ENCODE peak calls at places on chromosome 15, in five cellular contexts. H, U, M, A and K are unnamed samples.

GRCh38 chr15:90142216-90143175 is 40.2 kb upstream of the IDH2 start:
- DNase-seq in H (no peak), U (no peak), M (no peak), A (no peak), K (no peak)

GRCh38 chr15:71691700-71692417 is 118.5 kb upstream of the NR2E3 start:
- DNase-seq in H (no peak), U (no peak), M (no peak), A (peak; percentile 93), K (peak; percentile 85)

GRCh38 chr15:66698318-66698961 is 3.6 kb upstream of the SMAD6 start:
- DNase-seq in H (peak; percentile 66), U (peak; percentile 42), M (peak; percentile 85), A (no peak), K (peak; percentile 60)

GRCh38 chr15:34665498-34666116 is 82.2 kb upstream of the GOLGA8B start:
- DNase-seq in H (no peak), U (peak; percentile 18), M (no peak), A (no peak), K (no peak)

GRCh38 chr15:36373549-36373948 is 205.9 kb upstream of the CDIN1 start:
- DNase-seq in H (no peak), U (no peak), M (no peak), A (no peak), K (peak; percentile 73)

GRCh38 chr15:76337739-76338554 is 1.4 kb downstream of the ISL2 start:
- DNase-seq in H (no peak), U (no peak), M (peak; percentile 49), A (no peak), K (no peak)

GRCh38 chr15:66611257-66612053 is 45.7 kb upstream of the LCTL start:
- DNase-seq in H (no peak), U (no peak), M (no peak), A (no peak), K (no peak)

GRCh38 chr15:74869726-74870407 is 3.3 kb downstream of the SCAMP2 start:
- DNase-seq in H (peak; percentile 36), U (peak; percentile 96), M (no peak), A (no peak), K (peak; percentile 44)

GRCh38 chr15:29678504-29679034 is 143.7 kb downstream of the TJP1 start:
- DNase-seq in H (no peak), U (no peak), M (no peak), A (no peak), K (no peak)

GRCh38 chr15:77097317-77097721 is 26.4 kb upstream of the TSPAN3 start:
- DNase-seq in H (no peak), U (no peak), M (no peak), A (no peak), K (no peak)

GRCh38 chr15:88654430-88655102 is 15.8 kb downstream of the ISG20 start:
- DNase-seq in H (no peak), U (peak; percentile 10), M (no peak), A (no peak), K (no peak)

DNA sequence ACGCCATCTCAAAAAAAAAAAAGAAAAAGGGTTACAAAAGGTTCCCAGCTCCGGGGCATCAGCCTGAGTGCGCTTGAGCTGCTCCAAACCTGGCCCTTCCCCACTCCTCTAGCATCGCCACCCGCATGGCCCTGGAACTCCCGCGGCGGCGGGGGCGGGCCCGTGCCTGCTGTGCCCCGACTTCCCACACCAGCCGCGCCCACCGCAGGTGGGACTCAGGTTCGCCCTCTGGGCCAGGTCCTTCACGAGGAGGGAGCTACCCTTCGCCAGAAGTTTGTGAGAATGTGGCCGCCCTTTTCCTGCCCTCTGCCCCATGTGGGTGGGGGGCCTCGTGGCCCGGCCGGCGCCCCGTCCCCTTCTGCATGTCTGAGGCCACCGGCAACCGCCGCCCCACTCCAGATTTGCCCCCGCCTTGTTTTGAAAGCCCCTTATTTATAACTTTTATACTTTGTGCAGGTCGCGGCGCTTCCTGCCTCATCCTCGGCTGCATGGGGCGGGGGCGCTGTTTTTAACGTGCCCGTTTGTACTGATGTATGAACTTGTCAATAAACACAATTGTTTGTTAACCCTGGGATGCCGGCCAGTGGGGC is 507 bp upstream of the JMJD7 start:
- DNase-seq in H (no peak), U (peak; percentile 12), M (peak; percentile 15), A (no peak), K (no peak)
- H3K4me3 ChIP-seq in H (peak overlapping the region; percentile 72), U (peak overlapping the region; percentile 85), M (peak overlapping the region; percentile 79), A (peak overlapping the region; percentile 62), K (peak overlapping the region; percentile 50)

GRCh38 chr15:43794269-43795037 is 2.3 kb downstream of the SERF2 start:
- DNase-seq in H (no peak), U (no peak), M (peak; percentile 46), A (no peak), K (peak; percentile 56)
- H3K4me3 ChIP-seq in H (no peak overlapping the region), U (no peak overlapping the region), M (no peak overlapping the region), A (peak overlapping the region; percentile 100), K (no peak overlapping the region)

GRCh38 chr15:26082069-26082832 is 219.1 kb upstream of the ATP10A start:
- DNase-seq in H (peak; percentile 97), U (peak; percentile 95), M (peak; percentile 96), A (peak; percentile 91), K (peak; percentile 94)

GRCh38 chr15:26087395-26087794 is 224.3 kb upstream of the ATP10A start:
- DNase-seq in H (no peak), U (no peak), M (no peak), A (no peak), K (peak; percentile 60)

GRCh38 chr15:26083457-26084350 is 220.6 kb upstream of the ATP10A start:
- DNase-seq in H (no peak), U (no peak), M (peak; percentile 9), A (no peak), K (no peak)

GRCh38 chr15:26082833-26083174 is 219.7 kb upstream of the ATP10A start:
- DNase-seq in H (no peak), U (no peak), M (no peak), A (no peak), K (no peak)

DNA sequence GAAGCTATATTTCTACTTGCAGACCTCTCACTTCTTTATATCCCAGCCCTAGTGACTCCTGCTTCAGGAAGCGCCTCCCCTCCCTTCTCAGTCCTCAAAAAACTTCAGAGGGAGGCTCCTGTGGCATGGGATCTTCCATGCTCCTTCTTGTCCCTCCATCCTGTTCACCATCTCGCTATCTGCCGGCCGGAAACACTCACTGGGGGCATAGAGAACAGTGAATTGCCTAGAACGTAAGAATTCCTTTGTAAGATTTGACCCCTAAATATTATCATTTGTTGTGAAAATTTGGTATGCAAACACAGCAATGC is 218.6 kb upstream of the ATP10A start:
- DNase-seq in H (no peak), U (no peak), M (no peak), A (no peak), K (no peak)
- H3K4me3 ChIP-seq in H (no peak overlapping the region), U (peak overlapping the region; percentile 4), M (no peak overlapping the region), A (no peak overlapping the region), K (peak overlapping the region; percentile 10)

DNA sequence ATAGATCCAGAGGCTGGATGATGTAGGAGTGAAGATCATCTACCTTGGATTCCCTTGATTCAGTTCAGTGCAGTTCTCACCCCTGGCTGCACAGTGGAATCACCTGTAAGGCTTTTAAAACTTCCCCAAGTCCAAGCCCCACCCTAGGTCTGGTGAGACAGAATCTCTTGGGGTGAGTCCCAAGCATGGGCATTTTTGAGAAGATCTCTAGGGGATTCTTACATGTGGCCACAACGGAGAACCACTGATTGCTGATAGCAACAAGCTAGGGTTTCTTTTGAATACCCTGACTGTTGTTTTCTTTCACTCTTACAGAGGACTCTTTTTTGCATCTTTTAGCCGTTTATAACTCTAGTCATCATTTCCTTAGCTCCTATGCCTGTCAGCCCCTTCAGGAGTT is 204.9 kb upstream of the RASGRP1 start:
- DNase-seq in H (no peak), U (peak; percentile 22), M (no peak), A (no peak), K (no peak)
- H3K4me3 ChIP-seq in H (no peak overlapping the region), U (no peak overlapping the region), M (no peak overlapping the region), A (no peak overlapping the region), K (no peak overlapping the region)

DNA sequence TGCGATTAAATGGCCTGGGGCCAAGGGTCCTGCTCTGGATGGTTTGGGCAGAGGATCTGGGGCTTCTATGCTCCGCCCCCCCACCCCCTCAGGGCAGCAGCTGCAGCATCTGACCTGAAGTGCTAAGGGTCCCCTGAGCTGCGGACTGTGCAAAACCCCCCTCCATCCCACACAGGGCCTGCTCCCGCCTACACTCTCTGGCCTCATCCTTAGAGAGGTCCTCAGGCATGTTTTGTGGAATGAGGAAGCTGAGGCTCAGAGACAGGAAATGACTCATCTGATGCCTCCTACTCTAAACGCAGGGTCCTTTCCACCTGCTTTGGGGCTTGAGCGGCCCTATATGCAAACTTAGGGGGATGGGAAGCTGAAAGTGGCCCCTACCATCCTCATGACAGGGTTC is 59.5 kb upstream of the CTSH start:
- DNase-seq in H (no peak), U (peak; percentile 88), M (no peak), A (peak; percentile 56), K (peak; percentile 60)
- H3K4me3 ChIP-seq in H (no peak overlapping the region), U (peak overlapping the region; percentile 3), M (no peak overlapping the region), A (no peak overlapping the region), K (no peak overlapping the region)

DNA sequence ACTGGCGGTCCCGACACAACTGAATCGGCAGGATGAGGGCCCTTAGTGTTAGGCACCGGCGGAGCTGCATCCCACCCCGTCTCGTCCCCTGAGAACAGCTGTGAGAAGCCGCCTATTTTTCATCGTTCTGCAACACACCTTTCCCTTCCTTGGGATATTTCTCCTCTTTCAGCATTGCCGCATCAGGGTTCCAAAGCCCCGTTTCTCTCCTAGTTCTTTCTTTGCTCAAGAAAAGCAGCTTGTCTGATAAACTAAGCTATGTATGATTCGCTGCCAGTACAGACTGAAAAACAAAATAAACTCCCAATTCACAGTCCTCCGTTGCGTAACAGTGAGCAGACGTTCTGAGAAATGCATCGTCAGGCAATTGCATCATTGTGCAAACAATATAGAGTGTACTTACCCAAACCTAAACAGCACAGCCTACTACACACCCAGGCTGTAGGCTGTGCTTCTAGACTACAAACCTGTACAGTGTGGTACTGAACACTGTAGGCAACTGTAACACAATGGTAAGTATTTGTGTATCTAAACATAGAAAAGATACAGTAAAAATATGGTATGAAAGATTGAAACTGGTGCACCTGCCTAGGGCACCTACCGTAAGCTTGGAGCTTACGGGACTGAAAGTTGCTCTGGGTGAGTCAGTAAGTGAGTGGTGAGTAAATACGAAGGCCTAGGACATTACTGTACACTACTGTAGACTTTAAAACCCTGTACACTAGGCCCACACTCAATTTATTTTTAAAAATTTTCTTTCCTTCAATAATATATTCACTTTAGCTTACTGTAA is 8.9 kb upstream of the ADAMTS17 start:
- DNase-seq in H (peak; percentile 73), U (no peak), M (no peak), A (no peak), K (peak; percentile 88)
- H3K4me3 ChIP-seq in H (peak overlapping the region; percentile 59), U (no peak overlapping the region), M (no peak overlapping the region), A (peak overlapping the region; percentile 31), K (peak overlapping the region; percentile 74)

DNA sequence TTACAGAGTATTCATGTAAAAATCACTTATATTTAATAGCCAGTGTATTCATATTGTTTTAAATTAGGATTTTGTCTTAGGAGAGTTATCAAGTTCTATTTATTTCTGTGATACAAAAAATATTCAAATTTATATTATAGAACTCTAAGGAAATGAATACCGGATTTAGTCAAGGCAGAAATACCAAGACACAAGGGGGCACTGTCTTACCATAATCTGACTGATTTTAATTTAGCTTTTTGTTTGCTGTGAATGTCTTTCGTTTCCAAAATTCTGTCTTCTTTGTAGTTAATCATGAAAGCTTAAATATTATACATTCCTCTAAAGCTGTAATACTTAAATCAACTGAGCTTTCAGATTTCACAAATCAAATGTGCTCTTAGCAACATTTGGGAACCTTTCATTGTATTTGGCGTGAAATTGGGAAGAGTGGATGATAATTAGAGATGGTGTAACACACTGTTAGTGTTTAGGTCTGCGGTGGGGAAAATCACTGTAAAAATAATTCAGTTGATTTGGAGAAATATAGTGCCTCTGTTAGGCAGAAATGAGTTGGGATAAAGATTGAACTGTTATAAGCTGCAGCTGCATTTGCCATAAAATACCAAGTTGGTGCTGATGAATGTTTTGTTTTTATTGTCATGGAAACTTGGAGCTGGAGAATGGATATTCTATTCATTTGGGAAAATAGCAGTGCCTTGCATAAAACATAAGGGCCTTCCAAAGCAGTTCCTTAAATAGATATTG is 228.1 kb downstream of the TCF12 start:
- DNase-seq in H (no peak), U (peak; percentile 63), M (peak; percentile 56), A (no peak), K (peak; percentile 76)
- H3K4me3 ChIP-seq in H (no peak overlapping the region), U (no peak overlapping the region), M (no peak overlapping the region), A (peak overlapping the region; percentile 26), K (no peak overlapping the region)